ENCODE peak calls at places on chromosomes 13 and 19, in four cellular contexts. G is neural crest cell, Z is activated B cell treated with CpG ODN at 0.5 μM for 24 hours, Q is GM12865. J is an unnamed sample.

GRCh38 chr19:56837892-56838679 is 2.4 kb downstream of the PEG3 start:
- DNase-seq in G (no peak), Z (no peak), Q (no peak), J (no peak)

GRCh38 chr13:36913463-36913862 is 6.6 kb downstream of the SMAD9 start:
- DNase-seq in G (no peak), Z (no peak), Q (no peak), J (no peak)

GRCh38 chr13:68984688-68985319 is 1122.8 kb upstream of the ATXN8OS start:
- DNase-seq in G (no peak), Z (no peak), Q (no peak), J (no peak)

GRCh38 chr13:24254151-24254810 is 55.1 kb upstream of the C1QTNF9 start:
- DNase-seq in G (no peak), Z (no peak), Q (peak; percentile 68), J (no peak)

GRCh38 chr19:19410553-19411550 is 5.4 kb downstream of the GATAD2A start:
- DNase-seq in G (no peak), Z (no peak), Q (peak; percentile 73), J (no peak)

GRCh38 chr13:26872444-26873173 is 112.0 kb upstream of the GPR12 start:
- DNase-seq in G (peak; percentile 77), Z (peak; percentile 20), Q (peak; percentile 68), J (peak; percentile 47)

GRCh38 chr19:49806613-49806946 is 6.5 kb downstream of the FUZ start:
- DNase-seq in G (no peak), Z (no peak), Q (no peak), J (no peak)

GRCh38 chr19:30870861-30871260 is 478.4 kb downstream of the TSHZ3 start:
- DNase-seq in G (no peak), Z (no peak), Q (no peak), J (peak; percentile 67)

DNA sequence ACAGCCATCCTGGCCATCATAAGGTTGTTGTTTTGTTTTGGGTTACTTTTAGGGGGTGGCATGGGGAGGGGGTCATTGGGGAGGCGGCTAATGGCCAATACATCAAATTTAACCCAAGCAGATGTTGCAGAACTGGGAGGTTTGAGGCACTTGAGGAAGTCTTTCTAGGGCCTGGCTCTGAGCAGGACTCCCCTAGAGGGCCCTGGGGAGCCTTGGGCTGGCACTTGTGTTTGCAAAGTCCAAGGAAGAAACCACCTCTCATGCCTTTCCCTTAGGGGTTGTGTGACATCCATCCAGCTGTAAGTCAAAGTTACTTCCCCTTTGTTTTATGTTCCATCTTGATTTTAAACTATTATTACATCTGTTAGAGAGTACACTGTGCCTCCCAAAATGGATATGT is 160.0 kb downstream of the KATNAL1 start:
- DNase-seq in G (no peak), Z (no peak), Q (peak; percentile 47), J (no peak)
- TF ChIP-seq CTCF in G (no peak), Z (no peak), Q (no peak), J (no peak)

DNA sequence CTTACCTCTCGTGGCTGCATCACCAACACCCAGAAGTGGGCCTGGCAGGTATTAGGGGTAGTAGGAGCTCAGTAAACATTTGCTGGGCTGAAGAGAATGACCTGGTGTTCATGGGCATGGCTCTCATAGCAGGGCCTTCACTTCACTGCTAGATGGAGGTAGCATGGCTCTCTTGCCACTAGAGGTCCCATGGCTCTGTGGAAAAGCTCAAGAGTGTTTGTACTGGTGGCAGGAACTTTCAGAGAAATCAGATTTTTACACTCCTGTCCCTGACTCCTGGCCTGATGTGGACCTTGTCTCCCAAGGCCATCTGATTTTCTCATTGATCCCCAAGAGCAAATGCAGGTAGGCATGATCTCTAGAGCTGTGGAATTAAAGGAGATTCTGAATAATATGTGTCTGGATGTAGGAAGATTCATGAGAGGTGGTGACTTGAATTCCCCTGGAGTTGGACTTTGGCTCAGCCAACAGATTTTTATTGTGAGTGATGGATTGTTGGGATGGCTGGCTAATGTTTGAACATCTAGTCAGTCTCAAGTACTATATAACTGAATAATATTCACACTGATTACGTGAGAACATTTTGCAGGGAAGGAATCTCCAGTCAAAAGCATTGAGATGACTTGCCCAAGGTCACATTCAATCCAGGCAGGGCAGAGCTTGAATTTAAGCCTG is 5.8 kb downstream of the ZNF574 start:
- DNase-seq in G (no peak), Z (no peak), Q (peak; percentile 60), J (no peak)
- TF ChIP-seq CTCF in G (peak; percentile 53), Z (no peak), Q (peak; percentile 57), J (no peak)

GRCh38 chr19:5170329-5170745 is 170.3 kb downstream of the PTPRS start:
- DNase-seq in G (peak; percentile 52), Z (peak; percentile 43), Q (peak; percentile 38), J (no peak)
- TF ChIP-seq CTCF in G (peak; percentile 64), Z (no peak), Q (peak; percentile 75), J (peak; percentile 37)

GRCh38 chr19:38224014-38224862 is at the start of gene DPF1:
- DNase-seq in G (peak; percentile 84), Z (peak; percentile 64), Q (peak; percentile 86), J (peak; percentile 79)
- TF ChIP-seq CTCF in G (peak; percentile 54), Z (no peak), Q (peak; percentile 31), J (peak; percentile 13)

GRCh38 chr19:15935167-15935702 is 906 bp upstream of the CYP4F11 start:
- DNase-seq in G (no peak), Z (no peak), Q (no peak), J (no peak)
- TF ChIP-seq CTCF in G (no peak), Z (no peak), Q (no peak), J (no peak)

DNA sequence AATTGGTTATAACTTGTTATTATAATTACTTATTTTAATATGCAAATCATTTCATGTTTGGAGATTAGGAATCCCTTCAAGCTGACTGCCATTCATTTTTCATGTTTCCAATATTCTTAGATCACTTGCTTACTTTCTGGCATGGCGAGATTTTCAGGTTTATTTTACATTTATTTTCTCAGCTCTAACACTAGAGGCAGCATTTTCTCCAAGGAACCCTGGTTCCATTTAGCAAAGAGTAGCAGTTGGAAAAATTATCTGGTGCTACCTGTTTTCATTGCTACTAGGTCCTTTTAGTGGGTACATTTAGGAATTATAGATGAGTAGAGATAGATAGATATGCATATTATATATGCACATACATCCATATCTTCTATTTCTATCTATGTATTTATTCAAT is 90.9 kb upstream of the TRPC4 start:
- DNase-seq in G (no peak), Z (no peak), Q (no peak), J (no peak)
- TF ChIP-seq CTCF in G (peak; percentile 55), Z (no peak), Q (no peak), J (no peak)